ENCODE peak calls at places on chromosomes 11 and 22, in four cellular contexts. S, F, V and A are unnamed samples.

GRCh38 chr11:2995091-2995561 is 3.0 kb upstream of the NAP1L4 start:
- DNase-seq in F (no peak), V (no peak), S (no peak), A (no peak)

GRCh38 chr22:50141891-50142363 is 28.6 kb upstream of the PANX2 start:
- DNase-seq in V (no peak), S (no peak), F (no peak), A (peak)

GRCh38 chr11:46342237-46342636 is 5.0 kb upstream of the DGKZ start:
- DNase-seq in S (no peak), V (no peak), F (no peak), A (no peak)

GRCh38 chr11:9802291-9802861 is 138.5 kb downstream of the SWAP70 start:
- DNase-seq in S (no peak), F (no peak), V (no peak), A (no peak)

GRCh38 chr11:47766363-47767227 is 546 bp downstream of the FNBP4 start:
- DNase-seq in V (no peak), S (no peak), F (peak), A (peak)

GRCh38 chr11:72352859-72353551 is 81.3 kb downstream of the CLPB start:
- DNase-seq in F (no peak), S (peak), V (peak), A (peak)

GRCh38 chr11:47318166-47318565 is 34.3 kb downstream of the MYBPC3 start:
- DNase-seq in S (no peak), F (no peak), V (no peak), A (no peak)

GRCh38 chr11:104956528-104956927 is 11.8 kb downstream of the CASP4 start:
- DNase-seq in S (no peak), V (no peak), F (peak), A (no peak)

GRCh38 chr11:118623291-118623655 is 15.9 kb downstream of the PHLDB1 start:
- DNase-seq in S (no peak), F (peak), V (no peak), A (no peak)

GRCh38 chr22:50694099-50694498 is 21.5 kb downstream of the SHANK3 start:
- DNase-seq in V (no peak), F (no peak), S (no peak), A (no peak)

GRCh38 chr22:47276219-47276843 is 513.9 kb downstream of the TBC1D22A start:
- DNase-seq in S (no peak), F (no peak), V (no peak), A (no peak)

GRCh38 chr22:48874956-48875355 is 952.7 kb downstream of the BRD1 start:
- DNase-seq in F (no peak), S (no peak), V (no peak), A (no peak)

GRCh38 chr22:49970528-49971231 is 10.1 kb downstream of the PIM3 start:
- DNase-seq in S (peak), V (peak), F (peak), A (peak)

GRCh38 chr11:59208956-59209355 is 3.8 kb downstream of the MPEG1 start:
- DNase-seq in V (no peak), F (no peak), S (no peak), A (no peak)

GRCh38 chr11:57379732-57380131 is 1.2 kb downstream of the PRG3 start:
- DNase-seq in F (no peak), V (no peak), S (peak), A (peak)

GRCh38 chr22:35752172-35752832 is 34.6 kb downstream of the APOL5 start:
- DNase-seq in F (no peak), V (peak), S (no peak), A (no peak)

GRCh38 chr11:73274722-73275380 is 2.7 kb downstream of the P2RY6 start:
- DNase-seq in V (no peak), F (no peak), S (no peak), A (peak)

GRCh38 chr11:8033791-8034585 is 46.9 kb downstream of the EIF3F start:
- DNase-seq in S (no peak), V (no peak), F (no peak), A (no peak)

GRCh38 chr11:7563269-7563668 is 49.5 kb downstream of the PPFIBP2 start:
- DNase-seq in V (no peak), S (no peak), F (no peak), A (no peak)

GRCh38 chr11:43687120-43687791 is 6.7 kb downstream of the HSD17B12 start:
- DNase-seq in V (no peak), F (no peak), S (no peak), A (no peak)

GRCh38 chr22:47275479-47276218 is 513.2 kb downstream of the TBC1D22A start:
- DNase-seq in V (no peak), F (no peak), S (no peak), A (peak)

GRCh38 chr22:27239520-27239919 is 562.0 kb downstream of the MN1 start:
- DNase-seq in V (no peak), F (no peak), S (no peak), A (no peak)

GRCh38 chr11:15430381-15430780 is 315.7 kb downstream of the INSC start:
- DNase-seq in V (no peak), S (no peak), F (no peak), A (no peak)

GRCh38 chr22:47623740-47624103 is 861.3 kb downstream of the TBC1D22A start:
- DNase-seq in F (no peak), V (no peak), S (peak), A (no peak)

GRCh38 chr11:67563354-67564114 is 20.1 kb upstream of the GSTP1 start:
- DNase-seq in S (no peak), F (no peak), V (no peak), A (no peak)

GRCh38 chr22:50190182-50190951 is 4.7 kb downstream of the TRABD start:
- DNase-seq in V (peak), S (peak), F (no peak), A (peak)

GRCh38 chr11:12642040-12642439 is 32.2 kb upstream of the TEAD1 start:
- DNase-seq in S (no peak), V (no peak), F (peak), A (no peak)

DNA sequence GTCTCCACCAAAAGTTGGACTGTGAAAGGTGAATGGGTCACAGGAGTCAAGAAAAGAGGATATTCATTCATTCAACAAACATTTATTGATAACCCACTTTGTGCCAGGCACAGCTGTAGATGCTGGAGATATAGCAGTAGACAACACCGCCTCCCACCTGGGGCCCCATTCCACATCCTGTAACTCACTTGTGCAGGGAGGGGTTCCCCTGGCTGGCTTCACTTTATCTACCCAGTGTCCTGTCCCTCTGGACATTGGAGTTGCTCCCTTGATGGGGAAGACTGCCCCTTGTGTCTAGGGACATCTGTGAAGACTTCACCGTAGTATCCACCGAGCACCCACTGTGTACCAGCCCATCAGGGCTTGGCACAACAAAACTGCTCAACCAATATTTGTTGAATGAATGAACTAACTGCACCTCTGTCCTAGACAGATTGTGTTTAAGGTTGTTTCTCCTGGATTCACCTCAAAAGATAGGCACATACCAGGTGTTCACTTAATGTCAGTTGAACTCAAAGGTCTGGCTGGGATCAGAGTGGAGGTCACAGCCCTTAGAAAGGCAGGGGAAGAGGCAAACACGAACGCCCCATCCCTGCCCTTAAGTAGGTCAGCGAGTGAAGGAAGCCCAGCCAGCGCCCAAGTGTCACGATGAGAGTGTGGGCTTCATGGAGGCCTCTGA is 1.4 kb upstream of the OVOL1 start:
- DNase-seq in S (no peak), F (no peak), V (no peak), A (no peak)
- TF ChIP-seq CBFB in S (no peak), F (no peak), V (no peak), A (no peak)

DNA sequence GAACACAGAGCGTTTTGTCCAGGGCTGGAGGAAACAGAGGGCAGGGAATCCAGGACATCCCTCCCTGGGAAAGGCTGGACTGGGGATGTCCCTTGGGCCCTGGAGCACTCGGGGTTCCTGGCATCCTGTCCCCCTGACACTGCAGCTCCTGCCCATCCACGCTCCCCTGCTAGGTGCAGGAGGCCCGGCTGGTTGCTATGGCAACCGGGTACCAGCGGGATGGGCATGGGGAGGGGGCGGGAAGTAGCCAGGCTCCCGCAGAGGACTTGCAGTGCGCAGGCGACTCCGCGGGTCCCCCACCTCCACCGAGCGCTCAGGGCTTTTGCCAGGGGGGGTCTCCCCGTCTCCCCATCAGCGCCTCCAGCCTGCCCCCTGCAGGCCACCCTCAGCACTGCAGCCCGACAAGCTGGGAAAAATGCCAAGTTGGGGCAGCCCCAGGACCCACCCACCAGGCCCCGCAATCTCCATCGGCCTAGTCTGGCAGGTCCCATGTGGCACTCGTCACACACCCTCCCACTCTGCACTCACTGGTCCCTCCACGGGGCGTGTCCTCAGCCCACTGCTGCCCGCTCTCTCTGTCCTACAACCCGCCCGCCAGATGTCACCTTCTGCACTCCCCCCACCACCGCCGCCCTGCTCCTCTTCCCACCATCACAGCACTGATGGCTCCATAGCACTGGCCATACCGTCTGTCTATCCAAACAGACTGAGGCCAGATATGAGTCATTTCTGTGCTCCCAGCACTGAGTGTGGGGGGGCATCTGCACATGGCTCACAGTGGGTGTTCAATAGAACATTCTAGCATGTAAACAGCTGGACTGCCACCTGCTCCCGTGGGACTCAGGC is 31.5 kb downstream of the KIAA0930 start:
- DNase-seq in S (peak), V (no peak), F (no peak), A (peak)
- TF ChIP-seq CTCF in S (peak), V (peak), F (peak), A (peak)

GRCh38 chr11:20105427-20105826 is 54.8 kb downstream of the DBX1 start:
- DNase-seq in F (no peak), S (no peak), V (no peak), A (no peak)

GRCh38 chr11:20097319-20098221 is 62.7 kb downstream of the DBX1 start:
- DNase-seq in V (no peak), S (no peak), F (no peak), A (no peak)

GRCh38 chr11:20103281-20103680 is 57.0 kb downstream of the DBX1 start:
- DNase-seq in S (no peak), F (no peak), V (no peak), A (no peak)

GRCh38 chr11:20099527-20099926 is 60.7 kb downstream of the DBX1 start:
- DNase-seq in V (no peak), S (no peak), F (no peak), A (no peak)

GRCh38 chr11:20102393-20102792 is 57.9 kb downstream of the DBX1 start:
- DNase-seq in V (no peak), S (no peak), F (no peak), A (no peak)
- TF ChIP-seq CBFB in V (no peak), S (no peak), F (no peak), A (no peak)

GRCh38 chr11:107970049-107970448 is 38.6 kb upstream of the CUL5 start:
- DNase-seq in F (no peak), S (no peak), V (no peak), A (no peak)
- TF ChIP-seq CTCF in F (no peak), S (no peak), V (no peak), A (no peak)

GRCh38 chr11:79097279-79097875 is 343.5 kb downstream of the TENM4 start:
- DNase-seq in F (no peak), V (no peak), S (no peak), A (no peak)

GRCh38 chr11:79101736-79102135 is 339.1 kb downstream of the TENM4 start:
- DNase-seq in F (no peak), S (no peak), V (no peak), A (no peak)

GRCh38 chr11:79102821-79103220 is 338.0 kb downstream of the TENM4 start:
- DNase-seq in S (no peak), F (no peak), V (no peak), A (no peak)

GRCh38 chr11:79098096-79098495 is 342.7 kb downstream of the TENM4 start:
- DNase-seq in F (no peak), S (no peak), V (no peak), A (no peak)

GRCh38 chr11:79100093-79100704 is 340.6 kb downstream of the TENM4 start:
- DNase-seq in V (no peak), F (peak), S (peak), A (peak)
- TF ChIP-seq CBFB in V (no peak), F (no peak), S (no peak), A (no peak)

GRCh38 chr11:66467034-66467659 is 442 bp downstream of the PELI3 start:
- DNase-seq in S (no peak), F (no peak), V (no peak), A (peak)
- TF ChIP-seq CTCF in S (no peak), F (peak), V (peak), A (no peak)

GRCh38 chr11:129881570-129882170 is 13.7 kb downstream of the NFRKB start:
- DNase-seq in F (peak), V (no peak), S (peak), A (peak)
- TF ChIP-seq CBFB in F (no peak), V (no peak), S (no peak), A (no peak)

GRCh38 chr22:41654322-41654721 is 33.2 kb downstream of the XRCC6 start:
- DNase-seq in V (no peak), S (no peak), F (peak), A (no peak)
- TF ChIP-seq CTCF in V (no peak), S (no peak), F (peak), A (no peak)

DNA sequence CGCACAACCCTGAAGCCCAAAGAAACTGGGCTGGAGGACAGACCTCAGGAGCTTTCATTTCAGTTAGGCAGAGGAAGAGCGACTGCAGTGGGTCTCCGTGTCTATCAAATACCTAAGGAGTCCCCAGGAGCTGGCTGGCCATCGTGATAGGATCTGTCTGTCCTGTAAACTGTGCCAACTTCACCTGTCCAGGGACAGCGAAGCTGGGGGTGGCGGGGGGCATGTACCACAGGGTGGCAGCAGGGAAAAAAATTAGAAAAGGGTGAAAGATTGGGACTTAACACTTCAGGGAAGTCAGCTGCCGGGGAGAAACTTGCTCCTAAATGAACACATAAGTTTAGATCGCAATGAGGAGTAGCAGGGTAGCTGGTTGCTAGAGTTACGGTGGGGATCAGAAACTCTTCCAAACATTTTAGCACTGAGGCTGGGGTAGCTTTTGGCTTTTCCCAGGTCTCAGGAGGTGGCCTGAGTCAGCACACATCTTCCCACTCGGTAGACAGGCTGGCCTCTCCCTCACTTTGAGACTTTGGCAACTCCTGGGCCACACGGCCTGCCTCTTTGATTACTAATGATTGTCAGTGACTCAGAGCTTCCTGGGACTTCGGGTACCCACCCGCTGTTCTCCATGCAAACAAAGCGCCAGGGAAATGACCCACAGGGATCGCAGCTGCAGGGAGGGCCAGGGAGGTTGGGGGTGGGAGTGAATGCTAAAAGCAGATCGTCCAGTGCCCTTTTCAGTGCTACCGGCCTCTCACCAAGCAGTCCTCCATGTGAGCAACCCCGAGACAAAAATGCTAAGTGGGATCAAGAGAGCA is 2.9 kb upstream of the MTFP1 start:
- DNase-seq in S (peak), V (no peak), F (peak), A (peak)
- TF ChIP-seq CBFB in S (no peak), V (no peak), F (no peak), A (no peak)

GRCh38 chr11:127070808-127071207 is 70.2 kb upstream of the KIRREL3 start:
- DNase-seq in F (no peak), V (no peak), S (no peak), A (no peak)

GRCh38 chr11:127073621-127074020 is 73.1 kb upstream of the KIRREL3 start:
- DNase-seq in V (no peak), F (no peak), S (no peak), A (no peak)

GRCh38 chr11:127071606-127072005 is 71.0 kb upstream of the KIRREL3 start:
- DNase-seq in V (no peak), F (no peak), S (no peak), A (no peak)

GRCh38 chr11:127074151-127074761 is 73.7 kb upstream of the KIRREL3 start:
- DNase-seq in V (peak), S (peak), F (peak), A (peak)
- TF ChIP-seq CTCF in V (peak), S (peak), F (peak), A (no peak)